ENCODE peak calls at places on chromosomes 6 and 20, in seven cellular contexts. One of them, this sample, is unnamed.

GRCh38 chr20:47502271-47502730 is 614 bp downstream of the NCOA3 start:
- DNase-seq in ELR: peak
- DNase-seq in EH: peak
- DNase-seq in T-helper 17 cell: no peak
- DNase-seq in NCI-H2081: no peak
- DNase-seq in astrocyte of the spinal cord: peak
- DNase-seq in stimulated activated CD4-positive, alpha-beta T cell treated with anti-CD3 and anti-CD28 coated beads, Interleukin-4, amount 100 ng/mL, for 24 hours: peak
- DNase-seq in this sample: no peak

GRCh38 chr6:163711615-163712568 is 297.4 kb downstream of the QKI start:
- DNase-seq in astrocyte of the spinal cord: no peak
- DNase-seq in T-helper 17 cell: no peak
- DNase-seq in stimulated activated CD4-positive, alpha-beta T cell treated with anti-CD3 and anti-CD28 coated beads, Interleukin-4, amount 100 ng/mL, for 24 hours: no peak
- DNase-seq in ELR: peak
- DNase-seq in EH: peak
- DNase-seq in NCI-H2081: no peak
- DNase-seq in this sample: no peak

GRCh38 chr6:158853072-158853871 is 34.1 kb upstream of the EZR start:
- DNase-seq in T-helper 17 cell: peak
- DNase-seq in NCI-H2081: peak
- DNase-seq in stimulated activated CD4-positive, alpha-beta T cell treated with anti-CD3 and anti-CD28 coated beads, Interleukin-4, amount 100 ng/mL, for 24 hours: peak
- DNase-seq in EH: peak
- DNase-seq in astrocyte of the spinal cord: peak
- DNase-seq in ELR: peak
- DNase-seq in this sample: no peak

GRCh38 chr6:150142304-150142656 is 564 bp upstream of the PPP1R14C start:
- DNase-seq in ELR: no peak
- DNase-seq in T-helper 17 cell: no peak
- DNase-seq in NCI-H2081: peak
- DNase-seq in EH: peak
- DNase-seq in stimulated activated CD4-positive, alpha-beta T cell treated with anti-CD3 and anti-CD28 coated beads, Interleukin-4, amount 100 ng/mL, for 24 hours: no peak
- DNase-seq in astrocyte of the spinal cord: no peak
- DNase-seq in this sample: no peak

GRCh38 chr6:14317616-14318015 is 200.0 kb downstream of the CD83 start:
- DNase-seq in T-helper 17 cell: no peak
- DNase-seq in astrocyte of the spinal cord: no peak
- DNase-seq in NCI-H2081: peak
- DNase-seq in EH: no peak
- DNase-seq in stimulated activated CD4-positive, alpha-beta T cell treated with anti-CD3 and anti-CD28 coated beads, Interleukin-4, amount 100 ng/mL, for 24 hours: no peak
- DNase-seq in ELR: no peak
- DNase-seq in this sample: no peak

GRCh38 chr20:12056836-12057235 is 139.1 kb downstream of the BTBD3 start:
- DNase-seq in T-helper 17 cell: no peak
- DNase-seq in ELR: no peak
- DNase-seq in EH: no peak
- DNase-seq in stimulated activated CD4-positive, alpha-beta T cell treated with anti-CD3 and anti-CD28 coated beads, Interleukin-4, amount 100 ng/mL, for 24 hours: no peak
- DNase-seq in NCI-H2081: no peak
- DNase-seq in astrocyte of the spinal cord: no peak
- DNase-seq in this sample: no peak

GRCh38 chr20:64277571-64278318 is 22.2 kb downstream of the PCMTD2 start:
- DNase-seq in EH: no peak
- DNase-seq in NCI-H2081: no peak
- DNase-seq in astrocyte of the spinal cord: no peak
- DNase-seq in stimulated activated CD4-positive, alpha-beta T cell treated with anti-CD3 and anti-CD28 coated beads, Interleukin-4, amount 100 ng/mL, for 24 hours: no peak
- DNase-seq in ELR: no peak
- DNase-seq in T-helper 17 cell: no peak
- DNase-seq in this sample: no peak

GRCh38 chr20:34083781-34084180 is 28.3 kb downstream of the EIF2S2 start:
- DNase-seq in EH: no peak
- DNase-seq in stimulated activated CD4-positive, alpha-beta T cell treated with anti-CD3 and anti-CD28 coated beads, Interleukin-4, amount 100 ng/mL, for 24 hours: no peak
- DNase-seq in NCI-H2081: no peak
- DNase-seq in astrocyte of the spinal cord: no peak
- DNase-seq in T-helper 17 cell: no peak
- DNase-seq in ELR: no peak
- DNase-seq in this sample: no peak

GRCh38 chr20:10217517-10218410 is 866 bp upstream of the SNAP25 start:
- DNase-seq in T-helper 17 cell: no peak
- DNase-seq in stimulated activated CD4-positive, alpha-beta T cell treated with anti-CD3 and anti-CD28 coated beads, Interleukin-4, amount 100 ng/mL, for 24 hours: peak
- DNase-seq in EH: peak
- DNase-seq in astrocyte of the spinal cord: peak
- DNase-seq in NCI-H2081: peak
- DNase-seq in ELR: peak
- DNase-seq in this sample: no peak

GRCh38 chr6:106300944-106301343 is 24.6 kb downstream of the ATG5 start:
- DNase-seq in EH: peak
- DNase-seq in NCI-H2081: peak
- DNase-seq in astrocyte of the spinal cord: peak
- DNase-seq in stimulated activated CD4-positive, alpha-beta T cell treated with anti-CD3 and anti-CD28 coated beads, Interleukin-4, amount 100 ng/mL, for 24 hours: no peak
- DNase-seq in T-helper 17 cell: no peak
- DNase-seq in ELR: peak
- DNase-seq in this sample: no peak

GRCh38 chr6:130240232-130240631 is 17.5 kb upstream of the SAMD3 start:
- DNase-seq in EH: peak
- DNase-seq in ELR: peak
- DNase-seq in T-helper 17 cell: no peak
- DNase-seq in stimulated activated CD4-positive, alpha-beta T cell treated with anti-CD3 and anti-CD28 coated beads, Interleukin-4, amount 100 ng/mL, for 24 hours: no peak
- DNase-seq in astrocyte of the spinal cord: peak
- DNase-seq in NCI-H2081: no peak
- DNase-seq in this sample: no peak

GRCh38 chr6:168333039-168333438 is 13.5 kb upstream of the DACT2 start:
- DNase-seq in stimulated activated CD4-positive, alpha-beta T cell treated with anti-CD3 and anti-CD28 coated beads, Interleukin-4, amount 100 ng/mL, for 24 hours: no peak
- DNase-seq in EH: no peak
- DNase-seq in ELR: no peak
- DNase-seq in astrocyte of the spinal cord: no peak
- DNase-seq in NCI-H2081: no peak
- DNase-seq in T-helper 17 cell: no peak
- DNase-seq in this sample: no peak